ENCODE peak calls at places on chromosomes 12 and 14, in four cellular contexts. V, S, T and L are unnamed samples.

GRCh38 chr14:51203881-51204280 is 36.2 kb upstream of the TMX1 start:
- DNase-seq in V (no peak), T (no peak), S (no peak), L (no peak)

GRCh38 chr14:35829449-35829848 is 3.3 kb downstream of the BRMS1L start:
- DNase-seq in T (no peak), S (peak), V (no peak), L (no peak)

GRCh38 chr12:24931666-24932405 is 17.1 kb downstream of the BCAT1 start:
- DNase-seq in S (peak), V (no peak), T (no peak), L (no peak)

GRCh38 chr14:61003571-61003970 is 22.5 kb downstream of the SLC38A6 start:
- DNase-seq in S (peak), V (no peak), T (no peak), L (no peak)

GRCh38 chr14:104582005-104582404 is 2.4 kb downstream of the C14orf180 start:
- DNase-seq in T (no peak), V (no peak), S (no peak), L (no peak)

GRCh38 chr14:91891721-91892220 is 24.4 kb upstream of the TC2N start:
- DNase-seq in V (no peak), T (no peak), S (no peak), L (no peak)

GRCh38 chr12:71415336-71416231 is 24.0 kb upstream of the LGR5 start:
- DNase-seq in S (peak), V (peak), T (no peak), L (no peak)

GRCh38 chr14:36301159-36301558 is 19.3 kb downstream of the MBIP start:
- DNase-seq in V (no peak), T (no peak), S (peak), L (no peak)

GRCh38 chr12:102702447-102703114 is 214.5 kb downstream of the PAH start:
- DNase-seq in V (peak), T (peak), S (peak), L (no peak)